ENCODE peak calls at places on chromosomes 16 and 17, in five cellular contexts. M is GM03348; Q is activated CD8-positive, alpha-beta memory T cell treated with anti-CD3 and anti-CD28 coated beads for 1 hour; H is posterior cingulate gyrus; O is neural crest cell. K is an unnamed sample.
A peak's percentile ranks its signal among the peaks of the same experiment; 100 is the strongest.

GRCh38 chr16:49454426-49455180 is 81.0 kb downstream of the C16orf78 start:
- DNase-seq in Q (no peak), M (no peak), O (no peak), H (no peak), K (no peak)

GRCh38 chr16:1991135-1991551 is 1.4 kb downstream of the SYNGR3 start:
- DNase-seq in O (no peak), M (no peak), H (no peak), Q (no peak), K (peak; percentile 74)

GRCh38 chr17:49694847-49695697 is 12.7 kb downstream of the SLC35B1 start:
- DNase-seq in M (peak; percentile 52), Q (peak; percentile 37), H (peak; percentile 62), O (peak; percentile 70), K (peak; percentile 57)

GRCh38 chr17:56320443-56320842 is 167.2 kb downstream of the ANKFN1 start:
- DNase-seq in O (peak; percentile 7), H (no peak), Q (no peak), M (no peak), K (no peak)

GRCh38 chr17:73348018-73348823 is 36.4 kb upstream of the CDC42EP4 start:
- DNase-seq in H (no peak), M (no peak), O (no peak), Q (no peak), K (no peak)

GRCh38 chr16:72939247-72939646 is 108.7 kb downstream of the ZFHX3 start:
- DNase-seq in H (no peak), Q (no peak), M (peak; percentile 56), O (no peak), K (no peak)

GRCh38 chr17:42460371-42460770 is 1.7 kb downstream of the ATP6V0A1 start:
- DNase-seq in O (no peak), H (no peak), M (no peak), Q (no peak), K (no peak)

GRCh38 chr16:1596516-1596915 is 15.4 kb downstream of the IFT140 start:
- DNase-seq in H (no peak), O (no peak), Q (no peak), M (no peak), K (no peak)

GRCh38 chr16:12120331-12120981 is 143.9 kb downstream of the SNX29 start:
- DNase-seq in M (no peak), Q (no peak), O (no peak), H (no peak), K (peak; percentile 24)

GRCh38 chr17:72358465-72358864 is 237.6 kb downstream of the SOX9 start:
- DNase-seq in M (peak; percentile 72), H (no peak), O (no peak), Q (no peak), K (no peak)

GRCh38 chr17:81346908-81347349 is 48.3 kb upstream of the BAHCC1 start:
- DNase-seq in H (no peak), O (no peak), Q (no peak), M (no peak), K (no peak)

GRCh38 chr17:16934133-16934795 is 37.7 kb downstream of the TNFRSF13B start:
- DNase-seq in H (no peak), O (no peak), M (no peak), Q (no peak), K (no peak)

GRCh38 chr16:50069060-50069459 is 3.3 kb downstream of the HEATR3 start:
- DNase-seq in H (no peak), Q (no peak), O (no peak), M (no peak), K (no peak)

GRCh38 chr16:65698943-65699342 is 577.1 kb upstream of the CDH11 start:
- DNase-seq in M (peak; percentile 40), O (no peak), Q (no peak), H (no peak), K (no peak)

GRCh38 chr16:48612621-48613020 is 2.6 kb upstream of the N4BP1 start:
- DNase-seq in Q (no peak), H (no peak), M (no peak), O (no peak), K (no peak)

GRCh38 chr17:44794699-44795413 is 35.2 kb downstream of the GJC1 start:
- DNase-seq in M (peak; percentile 59), H (no peak), O (no peak), Q (no peak), K (no peak)

GRCh38 chr17:50114849-50115357 is 15.1 kb downstream of the SAMD14 start:
- DNase-seq in O (peak; percentile 36), Q (no peak), H (no peak), M (peak; percentile 75), K (peak; percentile 81)

GRCh38 chr17:72119280-72119962 is 1.4 kb upstream of the SOX9 start:
- DNase-seq in Q (no peak), M (no peak), H (no peak), O (no peak), K (no peak)

GRCh38 chr17:54771409-54771808 is 129.2 kb upstream of the TOM1L1 start:
- DNase-seq in M (no peak), Q (no peak), H (no peak), O (no peak), K (no peak)

GRCh38 chr17:20919990-20920812 is 122.6 kb downstream of the USP22 start:
- DNase-seq in O (no peak), M (no peak), Q (no peak), H (no peak), K (no peak)

GRCh38 chr16:81431554-81432353 is 12.9 kb upstream of the CMIP start:
- DNase-seq in Q (no peak), H (no peak), M (peak; percentile 58), O (no peak), K (no peak)

GRCh38 chr16:47565454-47565853 is 104.3 kb downstream of the PHKB start:
- DNase-seq in H (no peak), Q (no peak), O (no peak), M (peak; percentile 54), K (no peak)

GRCh38 chr16:88337021-88337420 is 45.7 kb upstream of the ZNF469 start:
- DNase-seq in O (no peak), H (no peak), M (no peak), Q (no peak), K (no peak)

GRCh38 chr17:13750783-13751484 is 149.2 kb upstream of the HS3ST3A1 start:
- DNase-seq in O (no peak), Q (no peak), M (no peak), H (no peak), K (no peak)

GRCh38 chr17:69997332-69997731 is 77.7 kb upstream of the KCNJ16 start:
- DNase-seq in O (no peak), M (no peak), Q (no peak), H (no peak), K (no peak)

GRCh38 chr17:10062757-10063385 is 135.5 kb downstream of the GAS7 start:
- DNase-seq in Q (no peak), O (no peak), H (no peak), M (no peak), K (peak; percentile 43)

GRCh38 chr16:57061084-57061905 is 31.1 kb upstream of the CPNE2 start:
- DNase-seq in O (no peak), Q (no peak), M (peak; percentile 53), H (no peak), K (no peak)

GRCh38 chr17:44919885-44920564 is 4.7 kb upstream of the GFAP start:
- DNase-seq in M (peak; percentile 90), Q (no peak), O (peak; percentile 60), H (peak; percentile 88), K (peak; percentile 92)

GRCh38 chr17:35655303-35655702 is 68.2 kb downstream of the AP2B1 start:
- DNase-seq in M (no peak), O (no peak), H (no peak), Q (no peak), K (no peak)